ENCODE peak calls at places on chromosomes 6 and 20, in four cellular contexts. L is HepG2, W is K562, R is GM12878. G is an unnamed sample.

GRCh38 chr6:27669798-27670301 is 196.9 kb upstream of the ZNF184 start:
- DNase-seq in L (no peak), R (no peak), W (peak; percentile 40), G (no peak)

GRCh38 chr6:28648035-28648877 is 122.6 kb downstream of the GPX5 start:
- DNase-seq in W (peak; percentile 36), R (peak; percentile 77), L (peak; percentile 81), G (peak; percentile 66)

GRCh38 chr6:147874322-147874721 is 365.8 kb downstream of the SAMD5 start:
- DNase-seq in L (no peak), W (no peak), R (no peak), G (no peak)

GRCh38 chr6:43773050-43773956 is 3.3 kb downstream of the VEGFA start:
- DNase-seq in L (peak; percentile 64), R (no peak), W (peak; percentile 81), G (peak; percentile 75)

GRCh38 chr20:57819981-57820380 is 110.2 kb upstream of the PMEPA1 start:
- DNase-seq in W (no peak), L (no peak), R (no peak), G (no peak)

GRCh38 chr20:47758517-47759450 is 26.5 kb downstream of the SULF2 start:
- DNase-seq in L (peak; percentile 43), W (no peak), R (no peak), G (no peak)

GRCh38 chr6:29552512-29553051 is 7.0 kb downstream of the UBD start:
- DNase-seq in R (peak; percentile 56), L (no peak), W (no peak), G (peak; percentile 47)

GRCh38 chr6:137709424-137710281 is 157.4 kb upstream of the TNFAIP3 start:
- DNase-seq in W (no peak), R (no peak), L (no peak), G (no peak)

GRCh38 chr6:101226677-101227135 is 166.8 kb upstream of the GRIK2 start:
- DNase-seq in W (no peak), R (no peak), L (peak; percentile 20), G (peak; percentile 18)

GRCh38 chr6:146851837-146852236 is 253.1 kb downstream of the ADGB start:
- DNase-seq in W (no peak), R (no peak), L (no peak), G (no peak)

GRCh38 chr6:97068211-97068610 is 143.7 kb downstream of the KLHL32 start:
- DNase-seq in W (peak; percentile 11), R (no peak), L (peak; percentile 3), G (no peak)

GRCh38 chr20:17680128-17680835 is 1.8 kb downstream of the RRBP1 start:
- DNase-seq in R (no peak), W (no peak), L (peak; percentile 80), G (peak; percentile 10)

GRCh38 chr20:1301031-1301529 is 27.9 kb downstream of the SDCBP2 start:
- DNase-seq in W (peak; percentile 45), R (no peak), L (no peak), G (no peak)

DNA sequence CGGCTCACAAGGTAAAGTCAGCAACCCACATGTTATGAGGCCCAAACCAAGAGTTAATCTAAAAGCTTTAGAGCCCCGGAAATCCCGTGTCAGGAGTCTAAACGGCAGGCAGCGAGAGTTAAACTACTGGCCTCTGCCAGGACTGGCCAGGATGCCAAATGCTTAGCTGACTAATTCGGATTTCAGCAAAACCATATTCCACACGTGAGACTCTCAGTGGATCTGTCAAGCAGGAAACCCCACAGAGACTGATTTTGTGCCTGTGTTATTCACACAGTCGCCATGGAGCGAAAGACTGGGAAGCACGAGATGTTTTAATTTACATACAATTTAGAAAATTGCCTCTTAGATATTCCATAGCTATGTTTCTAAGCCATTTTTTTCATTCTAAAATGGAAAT is 152.9 kb downstream of the RNASET2 start:
- DNase-seq in L (no peak), R (no peak), W (no peak), G (no peak)
- TF ChIP-seq FOXK2 in L (no peak), R (no peak), W (no peak), G (no peak)

GRCh38 chr6:89063881-89064280 is 16.7 kb upstream of the PNRC1 start:
- DNase-seq in W (no peak), R (no peak), L (no peak), G (no peak)
- TF ChIP-seq FOXK2 in W (no peak), R (no peak), L (no peak), G (no peak)

GRCh38 chr20:3071610-3072529 is at the start of gene OXT:
- DNase-seq in L (no peak), R (no peak), W (peak; percentile 1), G (no peak)
- TF ChIP-seq FOXK2 in L (no peak), R (no peak), W (no peak), G (no peak)

GRCh38 chr6:12198851-12199250 is 91.3 kb upstream of the EDN1 start:
- DNase-seq in W (no peak), R (no peak), L (no peak), G (no peak)

GRCh38 chr6:12200025-12200424 is 90.1 kb upstream of the EDN1 start:
- DNase-seq in W (no peak), R (no peak), L (no peak), G (no peak)

GRCh38 chr6:12208190-12208589 is 82.0 kb upstream of the EDN1 start:
- DNase-seq in W (no peak), L (no peak), R (no peak), G (no peak)

DNA sequence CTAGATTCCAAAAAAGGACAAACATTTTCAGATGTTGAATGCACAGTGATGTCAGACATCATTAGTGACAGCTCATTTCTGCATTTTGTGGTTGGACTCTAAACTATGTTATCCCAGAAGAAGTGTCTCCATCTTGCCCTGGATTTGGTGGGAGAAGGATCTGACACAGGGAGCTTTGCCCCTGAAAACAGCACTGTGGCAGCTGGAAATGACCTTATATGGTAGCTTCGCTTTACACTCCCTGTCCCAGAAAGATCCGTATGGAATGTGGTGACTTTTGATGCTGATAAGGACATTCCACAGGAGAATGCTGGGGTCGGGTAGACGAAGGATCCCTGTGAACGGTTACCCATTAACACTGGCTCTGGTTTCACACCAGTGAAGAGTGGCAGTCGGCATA is 87.2 kb upstream of the EDN1 start:
- DNase-seq in R (no peak), L (peak; percentile 87), W (no peak), G (no peak)
- TF ChIP-seq FOXK2 in R (no peak), L (no peak), W (no peak), G (no peak)

GRCh38 chr6:108903796-108904195 is 55.6 kb downstream of the ARMC2 start:
- DNase-seq in W (no peak), R (no peak), L (peak; percentile 43), G (no peak)

GRCh38 chr6:108902389-108902792 is 54.2 kb downstream of the ARMC2 start:
- DNase-seq in W (no peak), R (no peak), L (no peak), G (no peak)

DNA sequence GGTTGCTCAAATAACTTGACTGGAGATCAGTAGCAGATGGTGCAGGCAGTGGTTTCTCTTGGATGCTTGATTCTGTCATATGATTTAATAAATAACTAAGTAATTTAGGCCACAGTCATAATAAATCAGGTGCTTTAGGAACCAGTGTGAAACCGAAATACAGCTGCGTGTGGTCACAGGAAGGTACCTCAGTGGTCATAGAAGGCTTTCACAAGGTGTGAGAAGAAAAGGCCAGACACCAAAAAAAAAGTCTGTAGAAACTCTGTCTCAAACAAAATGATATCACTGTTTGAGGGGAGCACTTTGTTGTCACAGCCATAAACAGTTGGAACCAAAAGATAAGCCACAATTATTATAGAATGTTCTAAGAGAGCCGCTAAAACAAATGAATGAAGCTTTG is 56.5 kb downstream of the ARMC2 start:
- DNase-seq in W (no peak), L (peak; percentile 26), R (peak; percentile 55), G (no peak)
- TF ChIP-seq FOXK2 in W (no peak), L (no peak), R (no peak), G (no peak)

DNA sequence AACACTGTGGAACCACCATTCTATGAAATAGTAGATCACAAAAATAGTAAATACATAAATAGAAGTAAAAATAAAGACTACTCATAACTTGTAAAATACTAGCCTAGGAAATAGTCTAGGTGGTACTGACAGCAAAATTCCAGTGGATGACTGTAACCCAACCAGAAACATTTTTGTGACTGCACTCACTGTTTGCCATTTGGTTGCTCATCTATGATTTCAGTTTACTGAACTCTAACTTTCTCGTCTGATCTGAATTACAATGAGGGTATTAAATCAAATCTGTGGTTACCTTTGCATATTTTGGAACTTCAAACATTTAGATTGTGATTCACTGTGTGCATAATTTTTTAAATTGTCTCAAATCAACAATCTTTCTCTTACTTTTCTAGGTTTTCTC is 151.1 kb downstream of the KHDC1L start:
- DNase-seq in W (no peak), L (no peak), R (no peak), G (no peak)
- TF ChIP-seq FOXK2 in W (no peak), L (no peak), R (no peak), G (no peak)

GRCh38 chr6:133392641-133393040 is 151.5 kb downstream of the EYA4 start:
- DNase-seq in W (no peak), L (no peak), R (no peak), G (no peak)
- TF ChIP-seq FOXK2 in W (no peak), L (no peak), R (no peak), G (no peak)

G was measured in HEK293T.